ENCODE peak calls at places on chromosomes 16 and 17, in six cellular contexts. T is AG10803, K is putamen, E is midbrain, O is mucosa of gallbladder, S is fibroblast of pulmonary artery. I is an unnamed sample.

GRCh38 chr16:3175157-3176153 is 12.5 kb upstream of the OR1F1 start:
- DNase-seq in T (no peak), K (no peak), E (no peak), O (no peak), S (no peak), I (peak)

GRCh38 chr17:66834919-66835454 is at the start of gene CACNG5:
- DNase-seq in T (no peak), K (no peak), E (no peak), O (no peak), S (no peak), I (peak)

GRCh38 chr16:66359012-66359411 is 7.5 kb upstream of the CDH5 start:
- DNase-seq in T (peak), K (no peak), E (no peak), O (no peak), S (peak), I (no peak)

GRCh38 chr16:85072947-85073346 is 39.3 kb downstream of the CIBAR2 start:
- DNase-seq in T (peak), K (no peak), E (no peak), O (no peak), S (peak), I (peak)

GRCh38 chr16:14564323-14564722 is 65.7 kb downstream of the PARN start:
- DNase-seq in T (no peak), K (no peak), E (no peak), O (peak), S (no peak), I (no peak)

GRCh38 chr16:9125658-9126492 is 34.4 kb downstream of the HAPSTR1 start:
- DNase-seq in T (no peak), K (no peak), E (no peak), O (no peak), S (no peak), I (peak)

GRCh38 chr16:15464401-15465186 is 30.2 kb downstream of the BMERB1 start:
- DNase-seq in T (peak), K (no peak), E (no peak), O (no peak), S (no peak), I (no peak)

GRCh38 chr17:39714234-39714633 is 14.4 kb downstream of the ERBB2 start:
- DNase-seq in T (no peak), K (no peak), E (no peak), O (no peak), S (no peak), I (no peak)

GRCh38 chr17:78112508-78113471 is 15.8 kb downstream of the TMC6 start:
- DNase-seq in T (peak), K (peak), E (peak), O (peak), S (peak), I (peak)

GRCh38 chr17:3890893-3891219 is 2.0 kb downstream of the CAMKK1 start:
- DNase-seq in T (no peak), K (no peak), E (no peak), O (no peak), S (no peak), I (no peak)

GRCh38 chr17:71790791-71791190 is 330.0 kb upstream of the SOX9 start:
- DNase-seq in T (peak), K (no peak), E (no peak), O (no peak), S (no peak), I (no peak)

GRCh38 chr16:47065766-47066688 is 77.7 kb downstream of the NETO2 start:
- DNase-seq in T (no peak), K (no peak), E (no peak), O (no peak), S (no peak), I (no peak)

GRCh38 chr17:57636274-57636673 is 108.8 kb downstream of the CCDC182 start:
- DNase-seq in T (no peak), K (no peak), E (no peak), O (no peak), S (no peak), I (no peak)

GRCh38 chr17:12928736-12929135 is 89.1 kb downstream of the ELAC2 start:
- DNase-seq in T (peak), K (no peak), E (no peak), O (no peak), S (no peak), I (no peak)

GRCh38 chr17:18187226-18187625 is 3.6 kb downstream of the ALKBH5 start:
- DNase-seq in T (peak), K (peak), E (peak), O (no peak), S (peak), I (no peak)